ENCODE peak calls at places on chromosome 21, in nine cellular contexts. One of them, this sample, is unnamed.

GRCh38 chr21:29114765-29115164 is 15.7 kb upstream of the MAP3K7CL start:
- DNase-seq in AG10803: peak
- DNase-seq in lower leg skin: no peak
- DNase-seq in adrenal gland: no peak
- DNase-seq in choroid plexus epithelial cell: peak
- DNase-seq in testis: no peak
- DNase-seq in B cell: no peak
- DNase-seq in brain microvascular endothelial cell: peak
- DNase-seq in nephron progenitor cell: no peak
- DNase-seq in this sample: no peak

GRCh38 chr21:44425307-44425894 is 29.9 kb upstream of the LRRC3 start:
- DNase-seq in testis: no peak
- DNase-seq in AG10803: no peak
- DNase-seq in brain microvascular endothelial cell: no peak
- DNase-seq in B cell: no peak
- DNase-seq in adrenal gland: no peak
- DNase-seq in nephron progenitor cell: no peak
- DNase-seq in lower leg skin: no peak
- DNase-seq in choroid plexus epithelial cell: no peak
- DNase-seq in this sample: no peak

GRCh38 chr21:20882462-20883415 is 115.5 kb upstream of the NCAM2 start:
- DNase-seq in adrenal gland: peak
- DNase-seq in B cell: no peak
- DNase-seq in nephron progenitor cell: peak
- DNase-seq in testis: peak
- DNase-seq in brain microvascular endothelial cell: peak
- DNase-seq in AG10803: no peak
- DNase-seq in choroid plexus epithelial cell: peak
- DNase-seq in lower leg skin: no peak
- DNase-seq in this sample: no peak

GRCh38 chr21:37668462-37669239 is 247.6 kb downstream of the KCNJ6 start:
- DNase-seq in nephron progenitor cell: no peak
- DNase-seq in B cell: no peak
- DNase-seq in brain microvascular endothelial cell: no peak
- DNase-seq in choroid plexus epithelial cell: no peak
- DNase-seq in adrenal gland: no peak
- DNase-seq in testis: no peak
- DNase-seq in AG10803: no peak
- DNase-seq in lower leg skin: no peak
- DNase-seq in this sample: no peak

GRCh38 chr21:45404726-45405270 is at the start of gene COL18A1:
- DNase-seq in nephron progenitor cell: peak
- DNase-seq in adrenal gland: peak
- DNase-seq in AG10803: no peak
- DNase-seq in lower leg skin: no peak
- DNase-seq in B cell: no peak
- DNase-seq in brain microvascular endothelial cell: no peak
- DNase-seq in choroid plexus epithelial cell: peak
- DNase-seq in testis: peak
- DNase-seq in this sample: peak

GRCh38 chr21:41957991-41958766 is 4.4 kb upstream of the C2CD2 start:
- DNase-seq in adrenal gland: peak
- DNase-seq in B cell: no peak
- DNase-seq in nephron progenitor cell: no peak
- DNase-seq in AG10803: peak
- DNase-seq in testis: peak
- DNase-seq in choroid plexus epithelial cell: peak
- DNase-seq in brain microvascular endothelial cell: peak
- DNase-seq in lower leg skin: no peak
- DNase-seq in this sample: peak

GRCh38 chr21:42201615-42202161 is 17.3 kb upstream of the ABCG1 start:
- DNase-seq in choroid plexus epithelial cell: no peak
- DNase-seq in brain microvascular endothelial cell: no peak
- DNase-seq in B cell: no peak
- DNase-seq in testis: peak
- DNase-seq in nephron progenitor cell: no peak
- DNase-seq in adrenal gland: no peak
- DNase-seq in lower leg skin: no peak
- DNase-seq in AG10803: no peak
- DNase-seq in this sample: no peak

GRCh38 chr21:31660134-31660565 is 657 bp downstream of the SOD1 start:
- DNase-seq in nephron progenitor cell: peak
- DNase-seq in testis: peak
- DNase-seq in choroid plexus epithelial cell: peak
- DNase-seq in AG10803: peak
- DNase-seq in brain microvascular endothelial cell: no peak
- DNase-seq in lower leg skin: peak
- DNase-seq in B cell: no peak
- DNase-seq in adrenal gland: peak
- DNase-seq in this sample: no peak

GRCh38 chr21:42063578-42064521 is 7.3 kb upstream of the UMODL1 start:
- DNase-seq in brain microvascular endothelial cell: no peak
- DNase-seq in adrenal gland: peak
- DNase-seq in choroid plexus epithelial cell: no peak
- DNase-seq in lower leg skin: no peak
- DNase-seq in testis: no peak
- DNase-seq in B cell: peak
- DNase-seq in nephron progenitor cell: no peak
- DNase-seq in AG10803: no peak
- DNase-seq in this sample: no peak

GRCh38 chr21:45116066-45116465 is 41.7 kb downstream of the ADARB1 start:
- DNase-seq in lower leg skin: no peak
- DNase-seq in choroid plexus epithelial cell: no peak
- DNase-seq in adrenal gland: no peak
- DNase-seq in brain microvascular endothelial cell: no peak
- DNase-seq in testis: no peak
- DNase-seq in nephron progenitor cell: no peak
- DNase-seq in AG10803: no peak
- DNase-seq in B cell: no peak
- DNase-seq in this sample: no peak

GRCh38 chr21:37367758-37368535 is 1.4 kb downstream of the DYRK1A start:
- DNase-seq in B cell: no peak
- DNase-seq in testis: peak
- DNase-seq in adrenal gland: peak
- DNase-seq in choroid plexus epithelial cell: peak
- DNase-seq in nephron progenitor cell: peak
- DNase-seq in brain microvascular endothelial cell: peak
- DNase-seq in lower leg skin: peak
- DNase-seq in AG10803: peak
- DNase-seq in this sample: peak

GRCh38 chr21:40827509-40827908 is 19.4 kb downstream of the DSCAM start:
- DNase-seq in testis: no peak
- DNase-seq in lower leg skin: no peak
- DNase-seq in AG10803: no peak
- DNase-seq in nephron progenitor cell: no peak
- DNase-seq in choroid plexus epithelial cell: no peak
- DNase-seq in B cell: no peak
- DNase-seq in adrenal gland: no peak
- DNase-seq in brain microvascular endothelial cell: no peak
- DNase-seq in this sample: no peak
- TF ChIP-seq CTCF in testis: no peak
- TF ChIP-seq CTCF in lower leg skin: no peak
- TF ChIP-seq CTCF in AG10803: no peak
- TF ChIP-seq CTCF in nephron progenitor cell: no peak
- TF ChIP-seq CTCF in choroid plexus epithelial cell: no peak
- TF ChIP-seq CTCF in B cell: no peak
- TF ChIP-seq CTCF in adrenal gland: no peak
- TF ChIP-seq CTCF in brain microvascular endothelial cell: no peak
- TF ChIP-seq CTCF in this sample: no peak

DNA sequence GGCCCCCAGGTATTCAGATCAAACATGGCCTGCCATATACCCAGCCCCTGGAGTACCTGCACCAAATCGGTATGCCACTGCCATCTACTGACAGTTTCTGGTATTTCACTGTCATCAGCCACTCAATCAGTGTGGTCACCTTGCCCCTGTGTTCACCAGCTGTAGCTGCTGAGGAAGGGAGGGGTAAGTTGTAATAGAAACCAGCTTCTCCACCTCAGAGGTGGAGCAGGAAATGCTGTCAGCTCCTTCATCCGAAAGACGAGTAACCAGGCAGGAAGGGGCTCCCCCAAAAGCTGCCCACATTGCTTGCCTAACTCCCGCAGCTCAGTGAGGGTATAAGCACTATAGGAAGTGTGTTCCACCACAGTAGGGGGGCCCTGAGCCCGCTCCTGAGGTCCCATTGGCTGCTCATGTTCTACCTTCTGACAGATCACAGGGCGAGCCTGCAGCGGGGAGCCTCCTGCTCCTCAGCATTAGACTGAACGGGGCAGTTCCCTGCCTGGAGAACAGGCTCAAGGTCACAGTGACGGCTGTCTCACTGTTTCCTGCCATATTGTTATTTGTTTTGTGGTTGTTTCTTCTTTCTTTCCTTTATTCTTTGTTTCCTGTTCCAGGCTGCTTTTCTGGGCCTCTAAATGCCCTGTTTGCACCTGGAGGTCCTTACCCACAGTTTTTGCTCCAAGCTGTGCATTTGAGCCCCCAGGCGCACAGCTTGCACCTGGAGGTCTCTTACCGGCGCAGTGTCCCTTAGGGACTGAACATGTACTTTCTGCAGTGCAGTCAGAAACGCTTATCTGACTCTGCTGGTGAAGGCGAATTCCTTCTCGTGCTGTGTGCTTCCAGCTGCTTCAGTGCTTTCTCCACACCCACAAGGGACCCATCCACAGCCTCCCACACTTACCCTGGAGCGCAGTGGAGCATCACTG is 1638.3 kb downstream of the MRPL39 start:
- DNase-seq in nephron progenitor cell: peak
- DNase-seq in adrenal gland: peak
- DNase-seq in choroid plexus epithelial cell: peak
- DNase-seq in AG10803: no peak
- DNase-seq in testis: peak
- DNase-seq in brain microvascular endothelial cell: peak
- DNase-seq in B cell: peak
- DNase-seq in lower leg skin: peak
- DNase-seq in this sample: no peak
- TF ChIP-seq CTCF in nephron progenitor cell: peak
- TF ChIP-seq CTCF in adrenal gland: peak
- TF ChIP-seq CTCF in choroid plexus epithelial cell: peak
- TF ChIP-seq CTCF in AG10803: no peak
- TF ChIP-seq CTCF in testis: peak
- TF ChIP-seq CTCF in brain microvascular endothelial cell: peak
- TF ChIP-seq CTCF in B cell: peak
- TF ChIP-seq CTCF in lower leg skin: no peak
- TF ChIP-seq CTCF in this sample: peak

GRCh38 chr21:43300496-43301423 is 126.2 kb downstream of the SIK1 start:
- DNase-seq in AG10803: no peak
- DNase-seq in adrenal gland: no peak
- DNase-seq in choroid plexus epithelial cell: peak
- DNase-seq in brain microvascular endothelial cell: peak
- DNase-seq in nephron progenitor cell: peak
- DNase-seq in lower leg skin: peak
- DNase-seq in testis: no peak
- DNase-seq in B cell: no peak
- DNase-seq in this sample: peak
- TF ChIP-seq CTCF in AG10803: no peak
- TF ChIP-seq CTCF in adrenal gland: no peak
- TF ChIP-seq CTCF in choroid plexus epithelial cell: no peak
- TF ChIP-seq CTCF in brain microvascular endothelial cell: peak
- TF ChIP-seq CTCF in nephron progenitor cell: no peak
- TF ChIP-seq CTCF in lower leg skin: no peak
- TF ChIP-seq CTCF in testis: no peak
- TF ChIP-seq CTCF in B cell: no peak
- TF ChIP-seq CTCF in this sample: no peak

GRCh38 chr21:25871566-25871965 is 136.8 kb downstream of the GABPA start:
- DNase-seq in B cell: no peak
- DNase-seq in lower leg skin: no peak
- DNase-seq in adrenal gland: no peak
- DNase-seq in choroid plexus epithelial cell: no peak
- DNase-seq in nephron progenitor cell: no peak
- DNase-seq in AG10803: no peak
- DNase-seq in brain microvascular endothelial cell: no peak
- DNase-seq in testis: peak
- DNase-seq in this sample: no peak
- TF ChIP-seq CTCF in B cell: no peak
- TF ChIP-seq CTCF in lower leg skin: no peak
- TF ChIP-seq CTCF in adrenal gland: no peak
- TF ChIP-seq CTCF in choroid plexus epithelial cell: peak
- TF ChIP-seq CTCF in nephron progenitor cell: no peak
- TF ChIP-seq CTCF in AG10803: peak
- TF ChIP-seq CTCF in brain microvascular endothelial cell: peak
- TF ChIP-seq CTCF in testis: no peak
- TF ChIP-seq CTCF in this sample: no peak

GRCh38 chr21:33299181-33299752 is 25.5 kb upstream of the IFNAR1 start:
- DNase-seq in B cell: peak
- DNase-seq in brain microvascular endothelial cell: no peak
- DNase-seq in choroid plexus epithelial cell: no peak
- DNase-seq in AG10803: no peak
- DNase-seq in nephron progenitor cell: no peak
- DNase-seq in lower leg skin: no peak
- DNase-seq in testis: no peak
- DNase-seq in adrenal gland: no peak
- DNase-seq in this sample: no peak
- TF ChIP-seq CTCF in B cell: peak
- TF ChIP-seq CTCF in brain microvascular endothelial cell: peak
- TF ChIP-seq CTCF in choroid plexus epithelial cell: no peak
- TF ChIP-seq CTCF in AG10803: no peak
- TF ChIP-seq CTCF in nephron progenitor cell: no peak
- TF ChIP-seq CTCF in lower leg skin: no peak
- TF ChIP-seq CTCF in testis: no peak
- TF ChIP-seq CTCF in adrenal gland: no peak
- TF ChIP-seq CTCF in this sample: no peak